ENCODE peak calls at places on chromosomes 11 and 22, in six cellular contexts. O, V, H, U, K and B are unnamed samples.

GRCh38 chr11:72665911-72666472 is 8.2 kb downstream of the PDE2A start:
- DNase-seq in O (no peak), V (no peak), H (no peak), U (no peak), K (no peak), B (no peak)

GRCh38 chr11:27255447-27255828 is 107.6 kb downstream of the CCDC34 start:
- DNase-seq in O (no peak), V (peak), H (no peak), U (peak), K (no peak), B (peak)

GRCh38 chr11:123437236-123437979 is 7.3 kb downstream of the GRAMD1B start:
- DNase-seq in O (no peak), V (no peak), H (no peak), U (no peak), K (peak), B (no peak)

GRCh38 chr11:6362868-6363678 is 27.2 kb upstream of the SMPD1 start:
- DNase-seq in O (peak), V (peak), H (peak), U (peak), K (peak), B (peak)

GRCh38 chr22:39536711-39537110 is 4.2 kb upstream of the RPS19BP1 start:
- DNase-seq in O (no peak), V (no peak), H (no peak), U (no peak), K (no peak), B (no peak)

GRCh38 chr11:121067453-121067852 is 33.6 kb upstream of the TECTA start:
- DNase-seq in O (no peak), V (peak), H (no peak), U (no peak), K (no peak), B (no peak)

GRCh38 chr11:13861411-13861810 is 101.1 kb upstream of the SPON1 start:
- DNase-seq in O (no peak), V (no peak), H (no peak), U (no peak), K (peak), B (no peak)

GRCh38 chr22:40582063-40582462 is 54.5 kb downstream of the MRTFA start:
- DNase-seq in O (no peak), V (no peak), H (no peak), U (no peak), K (no peak), B (no peak)

GRCh38 chr11:127452533-127452932 is 452.0 kb upstream of the KIRREL3 start:
- DNase-seq in O (no peak), V (no peak), H (no peak), U (no peak), K (no peak), B (no peak)

GRCh38 chr11:72772059-72772458 is 19.9 kb upstream of the ARAP1 start:
- DNase-seq in O (no peak), V (no peak), H (no peak), U (no peak), K (no peak), B (no peak)

GRCh38 chr22:23745780-23746179 is 5.1 kb downstream of the ZNF70 start:
- DNase-seq in O (no peak), V (no peak), H (no peak), U (no peak), K (no peak), B (no peak)

GRCh38 chr11:4672470-4672869 is 25.2 kb downstream of the OR51E2 start:
- DNase-seq in O (no peak), V (no peak), H (no peak), U (no peak), K (no peak), B (no peak)

GRCh38 chr11:95147364-95147905 is 57.8 kb downstream of the ENDOD1 start:
- DNase-seq in O (no peak), V (peak), H (peak), U (peak), K (no peak), B (peak)

GRCh38 chr11:113982306-113982705 is 7.4 kb downstream of the HTR3A start:
- DNase-seq in O (no peak), V (no peak), H (no peak), U (no peak), K (no peak), B (no peak)

GRCh38 chr11:113979427-113979826 is 4.5 kb downstream of the HTR3A start:
- DNase-seq in O (no peak), V (no peak), H (no peak), U (no peak), K (no peak), B (no peak)

GRCh38 chr11:113974741-113975470 is at the start of gene HTR3A:
- DNase-seq in O (no peak), V (peak), H (peak), U (no peak), K (no peak), B (no peak)

GRCh38 chr11:113977071-113977490 is 2.2 kb downstream of the HTR3A start:
- DNase-seq in O (no peak), V (no peak), H (no peak), U (no peak), K (no peak), B (no peak)

GRCh38 chr11:113977701-113978100 is 2.8 kb downstream of the HTR3A start:
- DNase-seq in O (no peak), V (no peak), H (no peak), U (no peak), K (no peak), B (no peak)
- H3K4me3 ChIP-seq in O (no peak), V (no peak), H (no peak), U (no peak), K (no peak), B (no peak)

GRCh38 chr11:86182976-86183584 is 61.5 kb upstream of the EED start:
- DNase-seq in O (peak), V (peak), H (peak), U (no peak), K (peak), B (peak)

GRCh38 chr11:86180860-86181259 is 63.7 kb upstream of the EED start:
- DNase-seq in O (no peak), V (no peak), H (no peak), U (no peak), K (no peak), B (no peak)

GRCh38 chr11:86179646-86180064 is 64.9 kb upstream of the EED start:
- DNase-seq in O (no peak), V (no peak), H (no peak), U (no peak), K (no peak), B (no peak)

GRCh38 chr11:86180415-86180814 is 64.1 kb upstream of the EED start:
- DNase-seq in O (no peak), V (no peak), H (no peak), U (no peak), K (no peak), B (no peak)

DNA sequence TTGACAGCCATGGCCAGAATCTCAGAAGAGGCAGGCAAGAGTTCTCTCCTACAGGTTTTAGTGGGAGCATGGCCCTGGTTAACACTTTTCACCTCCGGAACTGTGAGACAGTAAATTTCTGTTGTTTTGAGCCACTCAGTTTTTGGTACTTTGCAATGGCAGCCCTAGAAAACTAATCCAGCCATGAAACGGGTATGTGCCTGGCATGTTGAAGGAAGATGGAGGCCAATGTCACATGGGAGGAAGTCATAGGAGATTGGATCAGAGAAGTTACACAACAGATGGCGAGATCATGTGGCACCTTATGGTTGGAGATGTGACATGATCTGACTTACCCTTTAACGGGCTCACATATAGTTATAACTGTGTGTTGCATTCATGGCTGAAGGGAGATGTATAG is 63.2 kb upstream of the EED start:
- DNase-seq in O (no peak), V (no peak), H (no peak), U (no peak), K (no peak), B (no peak)
- H3K4me3 ChIP-seq in O (no peak), V (no peak), H (no peak), U (no peak), K (no peak), B (no peak)

DNA sequence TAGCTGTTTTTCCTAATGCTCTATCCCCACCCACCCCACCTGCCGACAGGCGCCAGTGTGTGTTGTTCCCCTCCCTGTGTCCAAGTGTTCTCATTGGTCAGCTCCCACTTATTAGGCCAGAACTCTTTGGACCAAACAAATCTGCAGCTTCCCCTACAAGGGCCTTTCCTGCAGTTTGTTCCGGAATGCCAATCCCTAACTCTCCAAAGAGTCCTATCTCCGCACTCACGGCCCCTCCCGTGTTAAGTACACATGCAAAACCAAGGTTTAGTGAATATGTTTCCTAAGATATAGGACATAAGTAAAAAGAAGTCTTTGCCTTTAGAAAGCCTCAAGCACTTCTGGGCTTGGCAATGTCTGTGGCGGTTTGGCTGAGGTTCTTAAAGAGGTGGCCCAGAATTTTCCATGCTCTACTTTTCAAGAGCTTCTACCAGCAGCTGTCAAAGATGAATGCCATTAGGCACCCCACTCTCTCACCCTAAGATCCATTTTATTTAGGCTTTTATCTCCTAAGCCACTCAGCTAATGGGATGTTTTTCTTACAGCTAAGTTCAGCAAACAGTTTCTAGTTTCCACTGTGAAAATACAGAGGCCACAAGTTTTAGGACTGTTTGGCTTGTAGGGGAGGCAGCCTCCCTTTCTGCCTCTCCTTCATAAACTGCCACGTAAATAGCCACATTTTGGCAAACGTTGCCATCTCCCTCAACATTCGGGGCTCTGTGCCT is 1.6 kb downstream of the CD59 start:
- DNase-seq in O (no peak), V (peak), H (peak), U (no peak), K (peak), B (peak)
- H3K4me3 ChIP-seq in O (peak), V (peak), H (peak), U (peak), K (peak), B (peak)

DNA sequence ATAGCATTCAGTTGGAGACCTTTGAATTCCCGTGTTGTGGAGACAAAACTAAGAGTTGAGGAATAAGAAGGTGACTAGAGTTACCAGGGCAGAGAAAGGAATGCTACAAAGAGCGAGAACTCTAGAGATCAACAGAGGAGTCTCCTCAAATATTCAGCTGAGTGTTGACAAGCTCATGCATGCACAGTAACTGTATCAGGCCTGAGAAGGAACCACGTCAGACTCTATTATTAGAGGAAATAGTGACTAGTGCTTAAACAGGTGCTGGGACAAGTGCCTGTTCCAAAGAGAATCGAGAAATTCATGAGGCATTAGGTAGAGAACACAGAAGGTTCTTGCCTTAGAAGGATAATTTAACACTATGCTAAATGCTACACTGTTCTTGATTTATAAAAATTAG is 333.8 kb upstream of the CHORDC1 start:
- DNase-seq in O (no peak), V (peak), H (peak), U (no peak), K (no peak), B (peak)
- H3K4me3 ChIP-seq in O (no peak), V (no peak), H (no peak), U (no peak), K (no peak), B (no peak)

DNA sequence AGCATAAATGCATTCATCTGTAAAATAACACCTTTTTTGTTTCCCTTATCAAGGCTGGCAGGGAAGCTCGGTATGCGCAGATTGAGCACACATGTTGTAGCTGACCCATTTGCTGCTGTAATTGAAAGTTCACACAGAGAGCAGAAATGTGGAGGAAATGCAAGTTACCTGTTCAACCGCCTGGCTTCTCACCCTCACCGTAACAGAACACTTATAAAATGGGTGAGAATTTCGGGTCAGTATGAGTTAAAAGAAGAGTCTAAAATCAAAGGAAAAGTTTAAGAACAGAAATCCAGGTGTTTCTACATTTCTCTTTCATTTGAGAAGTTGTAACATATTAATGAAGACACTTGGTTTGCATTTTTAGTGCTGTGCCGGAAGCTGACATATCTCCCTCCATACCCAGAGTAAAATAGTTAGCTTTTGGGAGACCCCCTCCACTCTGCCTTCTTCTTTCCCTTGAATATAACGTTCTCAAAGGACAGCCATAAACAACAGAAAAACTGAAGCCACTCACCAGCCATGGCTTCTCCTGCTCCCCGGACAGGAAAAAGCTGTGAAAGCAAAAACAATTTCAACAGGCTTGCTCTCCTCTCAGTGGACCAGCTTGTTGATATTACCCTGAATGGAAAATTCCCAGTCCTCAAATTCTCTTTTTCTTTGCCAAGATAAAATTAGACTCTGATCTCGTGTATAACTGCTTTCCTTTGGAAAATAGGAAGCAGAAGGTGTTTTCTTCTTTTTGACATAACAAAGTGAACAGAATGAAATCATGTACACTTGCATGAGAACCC is at the start of gene CASP12:
- DNase-seq in O (no peak), V (no peak), H (no peak), U (no peak), K (peak), B (no peak)
- H3K4me3 ChIP-seq in O (no peak), V (no peak), H (no peak), U (no peak), K (peak), B (no peak)

GRCh38 chr11:36408476-36409136 is 101.5 kb downstream of the TRAF6 start:
- DNase-seq in O (no peak), V (no peak), H (no peak), U (no peak), K (no peak), B (no peak)

GRCh38 chr11:36403661-36404060 is 106.4 kb downstream of the TRAF6 start:
- DNase-seq in O (no peak), V (no peak), H (no peak), U (no peak), K (no peak), B (no peak)

GRCh38 chr11:36407360-36407759 is 102.7 kb downstream of the TRAF6 start:
- DNase-seq in O (no peak), V (no peak), H (no peak), U (no peak), K (no peak), B (no peak)

GRCh38 chr11:36404831-36405230 is 105.2 kb downstream of the TRAF6 start:
- DNase-seq in O (no peak), V (no peak), H (no peak), U (no peak), K (no peak), B (no peak)

DNA sequence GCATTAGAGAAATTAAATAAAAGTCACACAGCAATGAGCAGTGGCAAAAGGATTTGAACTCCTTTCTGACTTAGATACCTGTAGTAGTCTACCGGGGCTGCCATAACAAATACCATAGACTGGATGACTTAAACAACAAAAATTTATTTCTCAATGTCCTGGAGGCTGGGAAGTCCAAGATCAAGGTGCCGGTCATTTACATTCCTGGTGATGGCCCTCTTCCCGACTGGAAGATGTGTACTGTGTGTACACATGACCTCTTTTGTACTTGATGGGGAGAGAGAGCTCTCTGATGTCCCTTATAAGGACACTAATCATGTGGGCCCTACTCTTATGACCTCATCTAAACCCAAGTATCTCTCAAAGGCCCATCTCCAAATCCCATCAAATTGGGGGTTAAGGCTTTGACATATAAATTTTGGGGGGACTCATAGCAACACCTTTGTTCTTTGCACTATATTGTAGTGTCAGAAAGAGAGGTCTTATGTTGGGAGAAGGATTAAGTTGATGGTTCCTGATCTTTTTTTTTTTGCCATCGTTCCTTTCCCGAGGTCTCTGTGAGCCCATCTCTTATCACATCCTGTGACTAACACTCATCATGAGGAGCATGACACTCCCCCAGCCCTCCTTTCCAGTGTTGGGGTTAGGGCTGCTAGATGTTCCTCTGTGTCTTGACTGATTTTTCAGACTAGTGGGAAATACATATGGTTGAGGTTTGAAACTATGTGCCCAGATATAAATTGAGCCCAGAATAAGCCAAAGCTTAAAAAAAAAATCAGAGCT is 104.3 kb downstream of the TRAF6 start:
- DNase-seq in O (no peak), V (no peak), H (no peak), U (no peak), K (no peak), B (no peak)
- H3K4me3 ChIP-seq in O (no peak), V (no peak), H (no peak), U (no peak), K (no peak), B (no peak)

GRCh38 chr11:9776203-9776602 is 112.3 kb downstream of the SWAP70 start:
- DNase-seq in O (no peak), V (no peak), H (no peak), U (no peak), K (no peak), B (no peak)

GRCh38 chr11:9775393-9775780 is 111.5 kb downstream of the SWAP70 start:
- DNase-seq in O (no peak), V (no peak), H (no peak), U (no peak), K (no peak), B (no peak)

GRCh38 chr11:9774591-9775392 is 110.9 kb downstream of the SWAP70 start:
- DNase-seq in O (no peak), V (peak), H (peak), U (peak), K (no peak), B (no peak)

GRCh38 chr11:9777525-9777924 is 113.6 kb downstream of the SWAP70 start:
- DNase-seq in O (no peak), V (no peak), H (no peak), U (no peak), K (no peak), B (no peak)

GRCh38 chr11:9777066-9777465 is 113.2 kb downstream of the SWAP70 start:
- DNase-seq in O (no peak), V (no peak), H (no peak), U (no peak), K (no peak), B (no peak)
- H3K4me3 ChIP-seq in O (no peak), V (no peak), H (no peak), U (no peak), K (no peak), B (no peak)

DNA sequence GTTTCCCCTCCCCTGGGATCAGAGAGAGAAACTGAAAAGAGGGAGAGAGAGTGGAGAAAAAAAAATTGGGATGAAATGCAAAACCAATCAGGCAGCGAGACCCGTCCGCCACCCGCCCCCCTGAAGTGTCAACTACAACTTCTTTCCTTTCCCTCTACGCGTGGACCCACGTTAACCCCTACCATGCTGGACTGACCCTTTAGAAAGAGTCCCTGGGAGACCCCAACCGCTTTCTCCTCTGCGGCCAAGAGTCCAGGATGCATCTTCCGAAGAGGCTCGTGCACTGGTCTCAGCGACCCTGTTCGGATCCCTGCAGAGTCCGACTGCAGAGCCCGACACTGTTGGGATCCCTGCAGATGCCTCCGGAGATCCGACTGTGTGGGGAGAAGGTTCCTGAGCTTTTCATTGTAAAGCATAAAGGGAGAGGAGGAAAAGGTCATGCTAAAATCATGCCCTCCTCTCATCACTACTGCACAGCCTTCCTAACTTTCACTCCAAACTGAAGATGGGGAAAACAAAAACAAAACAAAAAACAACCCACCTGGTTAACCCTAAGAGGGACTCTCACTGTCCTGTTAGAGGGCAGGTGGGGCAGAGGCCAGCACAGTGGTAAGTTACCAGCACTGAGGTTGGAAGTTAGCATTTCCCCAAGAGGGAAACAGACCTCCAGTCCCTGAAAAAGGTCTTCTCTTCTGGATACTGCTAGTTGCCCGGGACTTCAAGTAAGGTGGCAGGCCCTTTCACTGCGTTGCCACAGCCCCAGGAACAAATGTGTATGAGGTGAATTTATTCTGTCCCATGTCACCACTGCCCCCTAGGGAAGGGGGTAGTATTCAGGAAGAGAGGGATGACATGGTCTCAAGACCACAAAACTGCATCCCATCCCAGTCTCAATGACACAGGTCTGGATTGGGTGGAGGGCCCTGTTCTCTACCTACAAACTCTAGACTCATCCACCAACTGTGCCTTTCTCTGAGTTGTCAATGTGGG is 578 bp upstream of the ADAMTS8 start:
- DNase-seq in O (no peak), V (no peak), H (no peak), U (no peak), K (no peak), B (no peak)
- H3K4me3 ChIP-seq in O (no peak), V (no peak), H (no peak), U (no peak), K (no peak), B (no peak)